ENCODE peak calls at places on chromosomes 11 and 22, in ten cellular contexts. D, E, W, T, Q, V, R, K, L and G are unnamed samples.

GRCh38 chr11:9573775-9574555 is 495 bp downstream of the WEE1 start:
- DNase-seq in E (peak; percentile 26), W (no peak), L (no peak), V (no peak), D (peak; percentile 31), R (no peak), T (peak; percentile 36), Q (no peak), K (no peak), G (no peak)

GRCh38 chr11:95459268-95460040 is 228.5 kb upstream of the SESN3 start:
- DNase-seq in W (peak; percentile 84), E (no peak), R (no peak), T (no peak), D (no peak), L (no peak), K (no peak), Q (no peak), V (no peak), G (no peak)

GRCh38 chr11:8097926-8098325 is 16.9 kb downstream of the TUB start:
- DNase-seq in E (no peak), L (no peak), W (no peak), Q (no peak), V (no peak), D (no peak), R (no peak), K (no peak), T (no peak), G (no peak)

GRCh38 chr22:45069925-45070324 is 60.1 kb upstream of the PHF21B start:
- DNase-seq in K (no peak), V (no peak), T (no peak), E (no peak), W (no peak), L (no peak), Q (no peak), D (no peak), R (no peak), G (no peak)

GRCh38 chr22:29479417-29480261 is at the start of gene NEFH:
- DNase-seq in L (no peak), K (no peak), Q (peak; percentile 45), D (no peak), E (no peak), R (no peak), V (no peak), T (no peak), W (no peak), G (peak; percentile 47)

GRCh38 chr11:35671396-35672127 is 9.0 kb downstream of the TRIM44 start:
- DNase-seq in E (no peak), W (no peak), Q (no peak), K (no peak), V (no peak), R (no peak), T (no peak), D (peak; percentile 61), L (no peak), G (no peak)

GRCh38 chr22:29710922-29711593 is 8.7 kb upstream of the CABP7 start:
- DNase-seq in Q (no peak), W (peak; percentile 52), L (no peak), D (no peak), K (no peak), V (no peak), E (no peak), R (peak; percentile 34), T (peak; percentile 82), G (no peak)

GRCh38 chr11:9941991-9942390 is 278.1 kb downstream of the SWAP70 start:
- DNase-seq in T (no peak), K (no peak), L (no peak), R (no peak), E (no peak), W (no peak), V (no peak), Q (no peak), D (no peak), G (no peak)

GRCh38 chr11:117748771-117749540 is 48.1 kb downstream of the DSCAML1 start:
- DNase-seq in E (no peak), Q (no peak), D (no peak), T (no peak), V (no peak), W (no peak), L (no peak), K (no peak), R (no peak), G (no peak)

GRCh38 chr11:72754149-72754543 is 1.9 kb upstream of the ARAP1 start:
- DNase-seq in D (no peak), K (no peak), Q (no peak), T (no peak), R (no peak), L (no peak), E (no peak), W (no peak), V (no peak), G (no peak)

GRCh38 chr11:130522284-130522961 is 74.0 kb downstream of the ADAMTS15 start:
- DNase-seq in T (peak; percentile 97), D (peak; percentile 91), V (no peak), R (peak; percentile 94), K (peak; percentile 42), L (peak; percentile 54), Q (peak; percentile 16), W (no peak), E (no peak), G (peak; percentile 92)

GRCh38 chr11:86486261-86487030 is 111.8 kb downstream of the CCDC81 start:
- DNase-seq in K (no peak), L (no peak), W (no peak), Q (peak; percentile 38), E (no peak), V (no peak), T (no peak), R (no peak), D (no peak), G (no peak)

GRCh38 chr11:96827164-96827563 is 437.4 kb downstream of the JRKL start:
- DNase-seq in V (no peak), Q (no peak), K (peak; percentile 6), W (no peak), L (peak; percentile 2), T (no peak), E (no peak), R (peak; percentile 43), D (peak; percentile 50), G (no peak)

GRCh38 chr11:61277973-61278565 is 17.0 kb downstream of the VWCE start:
- DNase-seq in E (no peak), T (no peak), K (no peak), L (peak; percentile 66), W (no peak), D (no peak), Q (no peak), R (no peak), V (no peak), G (no peak)

GRCh38 chr11:94002226-94002625 is 18.9 kb upstream of the HEPHL1 start:
- DNase-seq in V (no peak), E (no peak), T (no peak), Q (no peak), L (no peak), R (no peak), K (no peak), W (no peak), D (peak; percentile 65), G (no peak)

GRCh38 chr11:69898123-69898522 is 78.9 kb upstream of the FGF3 start:
- DNase-seq in W (no peak), R (no peak), D (no peak), K (no peak), E (no peak), L (no peak), T (no peak), V (no peak), Q (no peak), G (no peak)

GRCh38 chr11:95145430-95146063 is 55.9 kb downstream of the ENDOD1 start:
- DNase-seq in V (no peak), L (no peak), T (no peak), Q (no peak), D (no peak), W (no peak), R (no peak), E (no peak), K (no peak), G (no peak)

GRCh38 chr22:36156515-36157419 is 3.8 kb downstream of the APOL3 start:
- DNase-seq in K (peak; percentile 79), W (no peak), D (peak; percentile 88), T (peak; percentile 93), Q (peak; percentile 59), E (peak; percentile 29), L (peak; percentile 50), R (peak; percentile 63), V (no peak), G (peak; percentile 56)

GRCh38 chr11:102177974-102178631 is 67.9 kb downstream of the YAP1 start:
- DNase-seq in W (no peak), Q (no peak), K (no peak), D (peak; percentile 96), T (no peak), R (peak; percentile 74), L (peak; percentile 30), V (no peak), E (no peak), G (no peak)

GRCh38 chr11:25939691-25940090 is 392.2 kb upstream of the ANO3 start:
- DNase-seq in E (no peak), L (no peak), K (no peak), V (no peak), Q (no peak), T (no peak), D (no peak), W (no peak), R (no peak), G (no peak)

GRCh38 chr11:6498121-6498520 is 1.0 kb downstream of the DNHD1 start:
- DNase-seq in K (no peak), T (peak; percentile 29), D (no peak), R (no peak), Q (peak; percentile 18), E (no peak), W (no peak), L (no peak), V (no peak), G (no peak)

GRCh38 chr11:11735586-11735985 is 106.2 kb upstream of the USP47 start:
- DNase-seq in V (no peak), T (no peak), K (no peak), D (no peak), W (no peak), L (no peak), Q (no peak), E (no peak), R (no peak), G (peak; percentile 46)

GRCh38 chr11:1390603-1391164 is 950 bp downstream of the BRSK2 start:
- DNase-seq in Q (peak; percentile 76), K (peak; percentile 56), D (no peak), V (no peak), L (no peak), W (no peak), T (peak; percentile 74), E (no peak), R (no peak), G (peak; percentile 60)

GRCh38 chr11:81422402-81422801 is 1311.3 kb downstream of the FAM181B start:
- DNase-seq in W (no peak), R (no peak), Q (no peak), T (no peak), D (no peak), L (no peak), E (no peak), V (no peak), K (no peak), G (no peak)